ENCODE peak calls at places on chromosome 19, in four cellular contexts. L is neural progenitor cell, Q is GM23338, P is GM23248. W is an unnamed sample.

GRCh38 chr19:30224689-30225606 is 147.2 kb upstream of the ZNF536 start:
- DNase-seq in L (peak), Q (peak), P (peak), W (no peak)

GRCh38 chr19:12956446-12957388 is at the start of gene GADD45GIP1:
- DNase-seq in L (peak), Q (peak), P (peak), W (no peak)

GRCh38 chr19:6238643-6239281 is 41.0 kb downstream of the MLLT1 start:
- DNase-seq in L (no peak), Q (no peak), P (peak), W (no peak)

GRCh38 chr19:15702590-15702930 is 25.3 kb upstream of the OR10H2 start:
- DNase-seq in L (no peak), Q (peak), P (peak), W (peak)

GRCh38 chr19:13861392-13861713 is 15.6 kb upstream of the NANOS3 start:
- DNase-seq in L (no peak), Q (no peak), P (peak), W (no peak)

GRCh38 chr19:46356670-46357055 is 9.8 kb downstream of the PPP5C start:
- DNase-seq in L (no peak), Q (no peak), P (no peak), W (no peak)

GRCh38 chr19:57406516-57407123 is 4.3 kb upstream of the ZNF17 start:
- DNase-seq in L (peak), Q (peak), P (peak), W (peak)

GRCh38 chr19:39595950-39596349 is 6.4 kb upstream of the LGALS13 start:
- DNase-seq in L (no peak), Q (no peak), P (no peak), W (no peak)

GRCh38 chr19:18856385-18857126 is 24.8 kb downstream of the UPF1 start:
- DNase-seq in L (peak), Q (peak), P (peak), W (no peak)

GRCh38 chr19:53019684-53020083 is 6.0 kb downstream of the ERVV-1 start:
- DNase-seq in L (peak), Q (peak), P (no peak), W (no peak)

GRCh38 chr19:49869009-49869483 is 1.7 kb upstream of the PNKP start:
- DNase-seq in L (no peak), Q (no peak), P (no peak), W (no peak)

GRCh38 chr19:38362076-38362945 is 12.1 kb upstream of the PSMD8 start:
- DNase-seq in L (peak), Q (peak), P (peak), W (peak)

GRCh38 chr19:39407394-39407643 is 672 bp downstream of the ZFP36 start:
- DNase-seq in L (no peak), Q (no peak), P (no peak), W (no peak)

GRCh38 chr19:17933414-17934129 is 757 bp downstream of the CCDC124 start:
- DNase-seq in L (no peak), Q (peak), P (peak), W (no peak)

GRCh38 chr19:48364564-48365363 is 597 bp downstream of the SYNGR4 start:
- DNase-seq in L (no peak), Q (no peak), P (no peak), W (no peak)

DNA sequence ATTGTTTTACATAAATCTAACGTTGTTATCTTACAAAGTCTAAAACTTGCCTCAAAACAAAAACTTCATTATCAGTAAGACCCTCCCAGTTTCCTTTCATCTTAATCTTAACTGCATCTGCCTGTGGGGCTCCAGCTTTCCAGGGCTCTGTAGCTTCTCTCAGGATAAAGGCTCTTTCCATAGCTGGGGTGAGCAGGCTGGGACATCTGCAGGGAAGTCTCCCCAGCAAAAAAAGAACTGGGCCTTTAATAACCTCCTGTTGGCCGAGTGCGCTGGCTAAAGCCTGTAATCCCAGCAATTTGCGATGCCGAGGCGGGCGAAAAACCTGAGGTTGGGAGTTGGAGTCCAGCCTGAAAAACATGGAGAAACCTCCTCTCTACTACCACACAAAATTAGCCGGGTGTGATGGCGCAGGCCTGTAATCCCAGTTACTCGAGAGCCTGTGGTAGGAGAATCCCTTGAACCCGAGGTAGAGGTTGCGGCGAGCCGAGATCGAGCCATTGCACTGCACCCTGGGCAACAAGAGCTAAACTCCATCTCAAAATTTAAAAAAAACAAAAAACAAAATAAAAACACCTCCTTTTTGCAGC is 142.9 kb downstream of the ZNF737 start:
- DNase-seq in L (peak), Q (no peak), P (peak), W (no peak)
- H2AFZ ChIP-seq in L (no peak), Q (no peak), P (peak), W (peak)

GRCh38 chr19:1501200-1501595 is 10.2 kb downstream of the REEP6 start:
- DNase-seq in L (no peak), Q (no peak), P (no peak), W (no peak)
- H3K4me2 ChIP-seq in L (no peak), Q (no peak), P (no peak), W (no peak)

DNA sequence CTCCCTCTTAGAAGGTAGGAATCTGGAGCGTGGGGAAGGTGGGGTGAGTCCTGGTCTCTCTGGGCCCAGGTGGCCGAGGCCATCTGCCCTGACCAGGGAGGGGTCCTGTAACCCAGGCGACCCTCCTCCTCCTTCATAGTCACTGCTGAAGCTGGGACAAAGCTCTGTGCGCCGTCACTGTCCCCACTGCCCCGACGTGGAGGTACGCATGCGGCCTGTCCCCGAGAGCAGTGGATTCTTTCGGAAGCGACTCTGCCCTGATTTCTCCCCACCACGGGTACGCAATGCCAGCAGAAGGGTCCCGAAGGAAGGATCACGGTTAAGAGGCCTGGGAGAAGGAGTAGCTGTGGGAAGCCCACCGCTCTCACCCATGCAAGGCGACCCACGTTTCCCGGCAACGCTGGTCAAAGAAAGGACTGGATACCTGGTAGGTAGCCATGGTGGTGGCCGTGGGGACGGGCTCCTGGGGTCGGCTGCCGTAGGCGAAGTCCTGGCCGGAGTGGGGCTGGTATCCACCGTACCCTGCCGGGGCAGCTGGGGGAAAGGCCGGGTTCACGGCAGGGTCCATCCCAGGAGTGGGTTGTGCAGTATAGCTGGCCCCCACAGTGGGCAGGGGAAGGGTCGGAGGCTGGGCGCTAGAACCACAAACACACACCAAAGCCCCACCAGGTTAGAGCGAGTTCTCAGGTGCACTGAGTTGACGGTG is 34.3 kb downstream of the ZFR2 start:
- DNase-seq in L (no peak), Q (no peak), P (no peak), W (no peak)
- H2AFZ ChIP-seq in L (no peak), Q (no peak), P (no peak), W (no peak)

DNA sequence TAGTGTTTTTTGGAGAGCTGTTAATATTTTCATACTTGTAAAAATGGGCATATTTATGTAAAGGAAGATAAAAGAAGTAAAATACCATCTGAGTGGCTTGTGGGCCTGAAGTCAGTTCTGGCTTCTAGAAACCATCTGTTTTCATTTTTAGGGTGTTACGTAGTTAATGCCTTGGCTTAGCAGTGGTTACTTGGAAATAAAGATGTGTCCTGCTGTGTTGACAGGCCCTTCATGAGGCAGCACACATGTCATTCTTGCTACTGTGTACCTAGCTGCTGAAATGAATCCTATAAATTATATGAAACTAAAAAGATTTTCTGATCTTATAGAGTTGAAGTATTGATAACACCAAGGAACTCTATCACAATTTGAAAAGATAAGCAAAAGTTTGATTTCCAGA is 16.0 kb downstream of the ILF3 start:
- DNase-seq in L (no peak), Q (no peak), P (peak), W (no peak)
- H3K4me2 ChIP-seq in L (no peak), Q (no peak), P (no peak), W (no peak)

GRCh38 chr19:41883463-41883820 is 458 bp downstream of the ARHGEF1 start:
- DNase-seq in L (peak), Q (no peak), P (peak), W (no peak)
- H2AFZ ChIP-seq in L (peak), Q (peak), P (peak), W (peak)

GRCh38 chr19:3098141-3098514 is 4.0 kb downstream of the GNA11 start:
- DNase-seq in L (no peak), Q (no peak), P (no peak), W (no peak)
- H3K4me2 ChIP-seq in L (no peak), Q (no peak), P (peak), W (peak)